ENCODE peak calls at places on chromosomes 16 and 17, in ten cellular contexts. One of them, this sample, is unnamed.

GRCh38 chr16:84643180-84643583 is 5.1 kb upstream of the KLHL36 start:
- DNase-seq in T-helper 2 cell: no peak
- DNase-seq in ovary: peak; percentile 89
- DNase-seq in adrenal gland: peak; percentile 92
- DNase-seq in NB4: peak; percentile 73
- DNase-seq in fibroblast of lung: peak; percentile 90
- DNase-seq in mesothelial cell of epicardium: no peak
- DNase-seq in naive B cell: no peak
- DNase-seq in caudate nucleus: no peak
- DNase-seq in KBM-7: peak; percentile 41
- DNase-seq in this sample: no peak

GRCh38 chr17:66915204-66915611 is 49.3 kb upstream of the CACNG4 start:
- DNase-seq in ovary: no peak
- DNase-seq in mesothelial cell of epicardium: no peak
- DNase-seq in fibroblast of lung: no peak
- DNase-seq in caudate nucleus: peak; percentile 66
- DNase-seq in naive B cell: no peak
- DNase-seq in NB4: peak; percentile 24
- DNase-seq in T-helper 2 cell: no peak
- DNase-seq in adrenal gland: peak; percentile 24
- DNase-seq in KBM-7: no peak
- DNase-seq in this sample: no peak

GRCh38 chr16:56321159-56321558 is 104.2 kb downstream of the AMFR start:
- DNase-seq in adrenal gland: no peak
- DNase-seq in ovary: no peak
- DNase-seq in T-helper 2 cell: no peak
- DNase-seq in caudate nucleus: no peak
- DNase-seq in naive B cell: no peak
- DNase-seq in fibroblast of lung: no peak
- DNase-seq in NB4: peak; percentile 75
- DNase-seq in mesothelial cell of epicardium: no peak
- DNase-seq in KBM-7: no peak
- DNase-seq in this sample: no peak

GRCh38 chr16:3022697-3023414 is 886 bp downstream of the HCFC1R1 start:
- DNase-seq in mesothelial cell of epicardium: no peak
- DNase-seq in T-helper 2 cell: no peak
- DNase-seq in caudate nucleus: no peak
- DNase-seq in naive B cell: no peak
- DNase-seq in NB4: peak; percentile 69
- DNase-seq in fibroblast of lung: no peak
- DNase-seq in ovary: no peak
- DNase-seq in KBM-7: no peak
- DNase-seq in adrenal gland: no peak
- DNase-seq in this sample: no peak

GRCh38 chr16:30979170-30980067 is 5.6 kb upstream of the HSD3B7 start:
- DNase-seq in mesothelial cell of epicardium: no peak
- DNase-seq in caudate nucleus: no peak
- DNase-seq in KBM-7: no peak
- DNase-seq in T-helper 2 cell: no peak
- DNase-seq in NB4: no peak
- DNase-seq in fibroblast of lung: no peak
- DNase-seq in ovary: no peak
- DNase-seq in naive B cell: no peak
- DNase-seq in adrenal gland: no peak
- DNase-seq in this sample: no peak

GRCh38 chr17:45228121-45228941 is 6.6 kb downstream of the FMNL1 start:
- DNase-seq in adrenal gland: no peak
- DNase-seq in NB4: no peak
- DNase-seq in ovary: no peak
- DNase-seq in caudate nucleus: no peak
- DNase-seq in mesothelial cell of epicardium: no peak
- DNase-seq in KBM-7: peak; percentile 34
- DNase-seq in T-helper 2 cell: no peak
- DNase-seq in fibroblast of lung: no peak
- DNase-seq in naive B cell: no peak
- DNase-seq in this sample: no peak

GRCh38 chr17:57355090-57355859 is 99.0 kb downstream of the MSI2 start:
- DNase-seq in NB4: no peak
- DNase-seq in ovary: no peak
- DNase-seq in mesothelial cell of epicardium: no peak
- DNase-seq in naive B cell: no peak
- DNase-seq in KBM-7: no peak
- DNase-seq in T-helper 2 cell: no peak
- DNase-seq in caudate nucleus: no peak
- DNase-seq in adrenal gland: peak; percentile 47
- DNase-seq in fibroblast of lung: peak; percentile 52
- DNase-seq in this sample: no peak

GRCh38 chr16:9047689-9048301 is 43.6 kb upstream of the HAPSTR1 start:
- DNase-seq in NB4: peak; percentile 92
- DNase-seq in naive B cell: no peak
- DNase-seq in caudate nucleus: peak; percentile 82
- DNase-seq in mesothelial cell of epicardium: no peak
- DNase-seq in T-helper 2 cell: no peak
- DNase-seq in ovary: peak; percentile 55
- DNase-seq in adrenal gland: peak; percentile 99
- DNase-seq in fibroblast of lung: peak; percentile 99
- DNase-seq in KBM-7: peak; percentile 93
- DNase-seq in this sample: no peak

GRCh38 chr16:23607740-23608139 is 11.6 kb upstream of the NDUFAB1 start:
- DNase-seq in ovary: no peak
- DNase-seq in caudate nucleus: no peak
- DNase-seq in fibroblast of lung: peak; percentile 17
- DNase-seq in naive B cell: no peak
- DNase-seq in mesothelial cell of epicardium: no peak
- DNase-seq in adrenal gland: no peak
- DNase-seq in T-helper 2 cell: no peak
- DNase-seq in KBM-7: no peak
- DNase-seq in NB4: no peak
- DNase-seq in this sample: no peak

GRCh38 chr17:66526827-66527226 is 224.4 kb downstream of the PRKCA start:
- DNase-seq in mesothelial cell of epicardium: no peak
- DNase-seq in NB4: no peak
- DNase-seq in naive B cell: no peak
- DNase-seq in caudate nucleus: no peak
- DNase-seq in ovary: no peak
- DNase-seq in KBM-7: no peak
- DNase-seq in T-helper 2 cell: no peak
- DNase-seq in adrenal gland: no peak
- DNase-seq in fibroblast of lung: no peak
- DNase-seq in this sample: no peak

GRCh38 chr17:68566145-68566738 is 34.9 kb downstream of the FAM20A start:
- DNase-seq in naive B cell: no peak
- DNase-seq in ovary: no peak
- DNase-seq in T-helper 2 cell: no peak
- DNase-seq in caudate nucleus: no peak
- DNase-seq in adrenal gland: no peak
- DNase-seq in NB4: no peak
- DNase-seq in fibroblast of lung: no peak
- DNase-seq in mesothelial cell of epicardium: no peak
- DNase-seq in KBM-7: no peak
- DNase-seq in this sample: no peak

GRCh38 chr17:1109606-1110523 is 69.9 kb downstream of the ABR start:
- DNase-seq in mesothelial cell of epicardium: no peak
- DNase-seq in KBM-7: no peak
- DNase-seq in caudate nucleus: no peak
- DNase-seq in T-helper 2 cell: no peak
- DNase-seq in ovary: no peak
- DNase-seq in naive B cell: peak; percentile 15
- DNase-seq in adrenal gland: peak; percentile 40
- DNase-seq in fibroblast of lung: no peak
- DNase-seq in NB4: peak; percentile 69
- DNase-seq in this sample: no peak

GRCh38 chr17:81120695-81121621 is 44.3 kb upstream of the PVALEF start:
- DNase-seq in mesothelial cell of epicardium: no peak
- DNase-seq in ovary: no peak
- DNase-seq in naive B cell: no peak
- DNase-seq in adrenal gland: no peak
- DNase-seq in fibroblast of lung: no peak
- DNase-seq in KBM-7: no peak
- DNase-seq in caudate nucleus: no peak
- DNase-seq in NB4: no peak
- DNase-seq in T-helper 2 cell: no peak
- DNase-seq in this sample: no peak

GRCh38 chr17:70604854-70605253 is 435.5 kb downstream of the KCNJ2 start:
- DNase-seq in ovary: no peak
- DNase-seq in adrenal gland: no peak
- DNase-seq in T-helper 2 cell: no peak
- DNase-seq in fibroblast of lung: no peak
- DNase-seq in NB4: no peak
- DNase-seq in KBM-7: no peak
- DNase-seq in mesothelial cell of epicardium: no peak
- DNase-seq in naive B cell: no peak
- DNase-seq in caudate nucleus: no peak
- DNase-seq in this sample: no peak

GRCh38 chr16:46482895-46483294 is 138.3 kb downstream of the SHCBP1 start:
- DNase-seq in ovary: no peak
- DNase-seq in T-helper 2 cell: no peak
- DNase-seq in mesothelial cell of epicardium: no peak
- DNase-seq in KBM-7: peak; percentile 35
- DNase-seq in adrenal gland: no peak
- DNase-seq in naive B cell: no peak
- DNase-seq in fibroblast of lung: no peak
- DNase-seq in NB4: peak; percentile 49
- DNase-seq in caudate nucleus: no peak
- DNase-seq in this sample: no peak

GRCh38 chr17:81232616-81233241 is 6.1 kb downstream of the TEPSIN start:
- DNase-seq in adrenal gland: no peak
- DNase-seq in mesothelial cell of epicardium: no peak
- DNase-seq in T-helper 2 cell: no peak
- DNase-seq in NB4: no peak
- DNase-seq in ovary: no peak
- DNase-seq in fibroblast of lung: no peak
- DNase-seq in KBM-7: no peak
- DNase-seq in naive B cell: no peak
- DNase-seq in caudate nucleus: no peak
- DNase-seq in this sample: no peak

GRCh38 chr16:49889725-49890397 is 33.9 kb upstream of the ZNF423 start:
- DNase-seq in fibroblast of lung: no peak
- DNase-seq in NB4: no peak
- DNase-seq in KBM-7: no peak
- DNase-seq in mesothelial cell of epicardium: no peak
- DNase-seq in naive B cell: no peak
- DNase-seq in T-helper 2 cell: no peak
- DNase-seq in ovary: no peak
- DNase-seq in caudate nucleus: no peak
- DNase-seq in adrenal gland: no peak
- DNase-seq in this sample: no peak

GRCh38 chr16:79723583-79724168 is 123.1 kb upstream of the MAF start:
- DNase-seq in adrenal gland: no peak
- DNase-seq in ovary: no peak
- DNase-seq in KBM-7: no peak
- DNase-seq in T-helper 2 cell: no peak
- DNase-seq in fibroblast of lung: no peak
- DNase-seq in naive B cell: no peak
- DNase-seq in mesothelial cell of epicardium: no peak
- DNase-seq in NB4: no peak
- DNase-seq in caudate nucleus: no peak
- DNase-seq in this sample: no peak

GRCh38 chr17:29699283-29699682 is 76.6 kb upstream of the CORO6 start:
- DNase-seq in KBM-7: no peak
- DNase-seq in NB4: no peak
- DNase-seq in adrenal gland: no peak
- DNase-seq in naive B cell: no peak
- DNase-seq in caudate nucleus: no peak
- DNase-seq in T-helper 2 cell: no peak
- DNase-seq in ovary: no peak
- DNase-seq in fibroblast of lung: no peak
- DNase-seq in mesothelial cell of epicardium: no peak
- DNase-seq in this sample: no peak

GRCh38 chr17:67092291-67092690 is 47.9 kb downstream of the CACNG1 start:
- DNase-seq in NB4: no peak
- DNase-seq in adrenal gland: no peak
- DNase-seq in naive B cell: no peak
- DNase-seq in ovary: no peak
- DNase-seq in T-helper 2 cell: no peak
- DNase-seq in caudate nucleus: no peak
- DNase-seq in mesothelial cell of epicardium: no peak
- DNase-seq in KBM-7: no peak
- DNase-seq in fibroblast of lung: no peak
- DNase-seq in this sample: no peak

GRCh38 chr16:20801278-20801677 is 5.0 kb downstream of the ERI2 start:
- DNase-seq in naive B cell: no peak
- DNase-seq in caudate nucleus: no peak
- DNase-seq in T-helper 2 cell: no peak
- DNase-seq in KBM-7: no peak
- DNase-seq in ovary: no peak
- DNase-seq in adrenal gland: no peak
- DNase-seq in NB4: no peak
- DNase-seq in fibroblast of lung: no peak
- DNase-seq in mesothelial cell of epicardium: no peak
- DNase-seq in this sample: no peak

GRCh38 chr16:17544785-17545184 is 74.0 kb upstream of the XYLT1 start:
- DNase-seq in KBM-7: peak; percentile 8
- DNase-seq in naive B cell: no peak
- DNase-seq in NB4: peak; percentile 27
- DNase-seq in mesothelial cell of epicardium: no peak
- DNase-seq in caudate nucleus: no peak
- DNase-seq in adrenal gland: no peak
- DNase-seq in ovary: no peak
- DNase-seq in T-helper 2 cell: no peak
- DNase-seq in fibroblast of lung: no peak
- DNase-seq in this sample: no peak

GRCh38 chr17:80703109-80703508 is 158.5 kb downstream of the RPTOR start:
- DNase-seq in mesothelial cell of epicardium: no peak
- DNase-seq in ovary: no peak
- DNase-seq in caudate nucleus: no peak
- DNase-seq in adrenal gland: no peak
- DNase-seq in naive B cell: no peak
- DNase-seq in NB4: no peak
- DNase-seq in fibroblast of lung: no peak
- DNase-seq in T-helper 2 cell: no peak
- DNase-seq in KBM-7: peak; percentile 45
- DNase-seq in this sample: no peak

GRCh38 chr16:67509016-67509415 is 19.6 kb upstream of the RIPOR1 start:
- DNase-seq in ovary: no peak
- DNase-seq in mesothelial cell of epicardium: no peak
- DNase-seq in adrenal gland: no peak
- DNase-seq in KBM-7: no peak
- DNase-seq in caudate nucleus: no peak
- DNase-seq in naive B cell: no peak
- DNase-seq in fibroblast of lung: no peak
- DNase-seq in NB4: no peak
- DNase-seq in T-helper 2 cell: no peak
- DNase-seq in this sample: peak; percentile 22

GRCh38 chr16:11554054-11554453 is 32.7 kb downstream of the LITAF start:
- DNase-seq in adrenal gland: no peak
- DNase-seq in T-helper 2 cell: no peak
- DNase-seq in caudate nucleus: no peak
- DNase-seq in NB4: peak; percentile 31
- DNase-seq in ovary: no peak
- DNase-seq in mesothelial cell of epicardium: no peak
- DNase-seq in fibroblast of lung: no peak
- DNase-seq in KBM-7: no peak
- DNase-seq in naive B cell: no peak
- DNase-seq in this sample: no peak

GRCh38 chr16:4859190-4859899 is 12.1 kb downstream of the UBN1 start:
- DNase-seq in T-helper 2 cell: no peak
- DNase-seq in mesothelial cell of epicardium: no peak
- DNase-seq in NB4: no peak
- DNase-seq in adrenal gland: no peak
- DNase-seq in KBM-7: no peak
- DNase-seq in naive B cell: no peak
- DNase-seq in ovary: no peak
- DNase-seq in fibroblast of lung: peak; percentile 48
- DNase-seq in caudate nucleus: no peak
- DNase-seq in this sample: no peak

GRCh38 chr16:2486645-2487516 is 12.0 kb downstream of the TBC1D24 start:
- DNase-seq in fibroblast of lung: no peak
- DNase-seq in KBM-7: peak; percentile 48
- DNase-seq in caudate nucleus: peak; percentile 33
- DNase-seq in ovary: no peak
- DNase-seq in mesothelial cell of epicardium: no peak
- DNase-seq in NB4: peak; percentile 31
- DNase-seq in adrenal gland: no peak
- DNase-seq in T-helper 2 cell: peak; percentile 67
- DNase-seq in naive B cell: peak; percentile 82
- DNase-seq in this sample: peak; percentile 61

GRCh38 chr17:65690626-65691310 is 129.3 kb upstream of the AXIN2 start:
- DNase-seq in T-helper 2 cell: no peak
- DNase-seq in mesothelial cell of epicardium: no peak
- DNase-seq in fibroblast of lung: no peak
- DNase-seq in adrenal gland: no peak
- DNase-seq in ovary: no peak
- DNase-seq in naive B cell: no peak
- DNase-seq in caudate nucleus: no peak
- DNase-seq in NB4: no peak
- DNase-seq in KBM-7: no peak
- DNase-seq in this sample: no peak

This sample was measured in effector CD8-positive, alpha-beta T cell.